ENCODE peak calls at places on chromosomes 11 and 22, in seven cellular contexts. A, Q, R, N, H, U and F are unnamed samples.

GRCh38 chr11:35590412-35590811 is 27.8 kb upstream of the FJX1 start:
- DNase-seq in N (no peak), A (no peak), R (no peak), H (no peak), Q (no peak), U (no peak), F (no peak)

GRCh38 chr11:96149743-96150555 is 193.0 kb downstream of the MAML2 start:
- DNase-seq in H (no peak), U (no peak), A (no peak), R (peak), N (no peak), Q (no peak), F (no peak)

GRCh38 chr11:72069200-72069599 is 11.1 kb downstream of the NUMA1 start:
- DNase-seq in A (no peak), Q (no peak), H (no peak), N (no peak), U (no peak), R (no peak), F (no peak)

GRCh38 chr11:31940396-31941037 is 129.4 kb upstream of the PAX6 start:
- DNase-seq in H (no peak), U (no peak), Q (no peak), A (no peak), N (no peak), R (no peak), F (no peak)

GRCh38 chr11:71106671-71107070 is 145.7 kb downstream of the SHANK2 start:
- DNase-seq in H (no peak), R (no peak), N (no peak), U (no peak), A (no peak), Q (no peak), F (no peak)

GRCh38 chr11:70482529-70482917 is 84.2 kb downstream of the CTTN start:
- DNase-seq in R (no peak), N (no peak), U (no peak), A (no peak), Q (no peak), H (no peak), F (no peak)

GRCh38 chr22:45428391-45429385 is 15.2 kb downstream of the RIBC2 start:
- DNase-seq in R (no peak), N (no peak), Q (no peak), H (no peak), U (no peak), A (peak), F (no peak)

GRCh38 chr11:68354181-68354872 is 41.9 kb downstream of the LRP5 start:
- DNase-seq in A (peak), R (peak), H (peak), Q (peak), U (peak), N (peak), F (no peak)

GRCh38 chr11:111469200-111469599 is 43.0 kb downstream of the BTG4 start:
- DNase-seq in A (no peak), H (no peak), N (no peak), Q (no peak), R (no peak), U (no peak), F (no peak)

DNA sequence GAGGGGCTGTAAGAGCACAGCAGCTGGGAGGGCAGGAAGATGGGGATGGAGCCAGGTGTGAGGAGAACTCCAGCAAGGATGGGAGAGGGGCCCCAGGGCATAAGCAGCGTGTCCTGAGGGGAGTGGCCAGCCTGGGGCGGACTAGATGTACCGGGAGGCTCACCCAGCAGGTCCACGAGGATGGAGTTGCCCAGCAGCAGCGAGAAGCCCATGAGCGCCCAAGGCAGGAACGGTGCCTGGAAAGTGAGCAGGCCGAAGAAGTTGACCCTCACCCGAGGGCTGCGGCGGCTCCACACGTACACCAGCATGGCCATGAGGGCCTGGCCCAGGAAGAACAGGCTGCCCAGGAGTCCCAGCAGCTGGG is 1.3 kb downstream of the DERL3 start:
- DNase-seq in Q (no peak), N (no peak), U (no peak), H (no peak), R (no peak), A (no peak), F (no peak)
- H3K27ac ChIP-seq in Q (no peak), N (no peak), U (no peak), H (no peak), R (no peak), A (no peak), F (no peak)

DNA sequence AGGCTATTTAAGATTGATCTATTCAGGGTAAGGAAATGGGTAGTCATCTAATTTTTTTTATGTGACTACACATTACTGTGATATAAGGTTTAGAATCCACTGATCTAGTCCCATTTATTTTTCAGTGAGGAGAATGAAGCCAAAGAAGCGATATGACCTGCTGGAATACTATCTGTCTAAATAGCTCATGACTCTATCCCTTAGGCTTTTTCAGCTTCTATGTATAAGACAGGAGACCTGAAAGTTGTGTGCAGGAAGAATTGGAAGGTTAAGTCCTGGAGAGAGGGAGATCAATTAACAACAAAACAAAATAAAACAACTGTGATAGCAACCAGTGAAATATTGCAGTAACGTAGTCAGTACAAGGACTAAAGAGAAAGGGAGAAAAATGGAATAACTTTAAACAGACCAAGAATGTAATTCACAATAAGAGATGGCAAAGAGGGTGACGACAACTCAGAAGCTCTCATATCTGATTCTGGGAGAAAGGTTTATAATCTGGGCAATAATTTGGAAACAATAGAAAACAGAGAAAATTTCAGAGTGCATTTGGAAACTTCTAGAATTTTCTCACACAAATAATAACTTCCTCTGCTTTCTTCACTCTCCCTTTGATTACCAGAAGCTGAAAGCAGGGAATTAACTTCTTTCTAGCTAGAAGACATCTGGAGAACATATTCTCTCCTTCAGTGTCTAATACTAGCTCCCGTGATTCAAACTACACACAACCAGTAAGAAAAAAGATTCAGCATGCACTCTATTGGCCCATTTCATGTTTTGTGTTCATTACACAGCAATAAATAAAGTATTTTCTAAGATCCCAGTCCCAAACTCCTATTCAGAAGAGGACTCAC is 19.2 kb upstream of the CASP12 start:
- DNase-seq in R (no peak), Q (no peak), H (no peak), U (no peak), N (no peak), A (no peak), F (no peak)
- H3K27ac ChIP-seq in R (no peak), Q (peak), H (peak), U (peak), N (no peak), A (no peak), F (peak)

GRCh38 chr11:11947825-11948224 is 60.6 kb downstream of the DKK3 start:
- DNase-seq in Q (no peak), R (no peak), H (no peak), U (no peak), N (no peak), A (no peak), F (no peak)

GRCh38 chr11:11956006-11956405 is 52.4 kb downstream of the DKK3 start:
- DNase-seq in R (no peak), A (no peak), N (no peak), Q (no peak), U (no peak), H (no peak), F (no peak)

GRCh38 chr11:11949482-11949881 is 58.9 kb downstream of the DKK3 start:
- DNase-seq in U (no peak), Q (no peak), H (no peak), N (no peak), R (no peak), A (no peak), F (no peak)

GRCh38 chr11:11948242-11948947 is 60.0 kb downstream of the DKK3 start:
- DNase-seq in H (no peak), Q (no peak), A (no peak), R (no peak), N (no peak), U (no peak), F (no peak)

DNA sequence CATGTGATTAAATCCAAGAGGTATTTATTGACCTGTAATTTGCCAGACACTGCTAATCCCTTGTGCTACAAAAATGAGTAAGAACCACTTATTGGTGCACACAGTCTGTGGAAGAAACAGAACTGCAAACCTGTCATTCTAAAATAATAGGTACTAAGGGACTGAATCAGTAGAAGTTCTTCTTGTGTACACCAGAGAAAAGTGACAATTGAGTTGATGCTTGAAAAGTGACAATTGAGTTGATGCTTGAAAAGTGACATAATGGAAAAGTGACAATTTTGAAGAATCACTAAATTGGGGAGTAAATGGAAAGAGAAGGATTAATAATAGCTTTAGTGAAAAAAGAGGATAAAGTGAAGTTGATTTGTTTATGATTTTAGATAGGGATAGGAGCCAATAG is 56.4 kb downstream of the DKK3 start:
- DNase-seq in N (no peak), U (no peak), A (no peak), H (no peak), R (no peak), Q (no peak), F (no peak)
- H3K27ac ChIP-seq in N (no peak), U (no peak), A (no peak), H (no peak), R (no peak), Q (no peak), F (no peak)

DNA sequence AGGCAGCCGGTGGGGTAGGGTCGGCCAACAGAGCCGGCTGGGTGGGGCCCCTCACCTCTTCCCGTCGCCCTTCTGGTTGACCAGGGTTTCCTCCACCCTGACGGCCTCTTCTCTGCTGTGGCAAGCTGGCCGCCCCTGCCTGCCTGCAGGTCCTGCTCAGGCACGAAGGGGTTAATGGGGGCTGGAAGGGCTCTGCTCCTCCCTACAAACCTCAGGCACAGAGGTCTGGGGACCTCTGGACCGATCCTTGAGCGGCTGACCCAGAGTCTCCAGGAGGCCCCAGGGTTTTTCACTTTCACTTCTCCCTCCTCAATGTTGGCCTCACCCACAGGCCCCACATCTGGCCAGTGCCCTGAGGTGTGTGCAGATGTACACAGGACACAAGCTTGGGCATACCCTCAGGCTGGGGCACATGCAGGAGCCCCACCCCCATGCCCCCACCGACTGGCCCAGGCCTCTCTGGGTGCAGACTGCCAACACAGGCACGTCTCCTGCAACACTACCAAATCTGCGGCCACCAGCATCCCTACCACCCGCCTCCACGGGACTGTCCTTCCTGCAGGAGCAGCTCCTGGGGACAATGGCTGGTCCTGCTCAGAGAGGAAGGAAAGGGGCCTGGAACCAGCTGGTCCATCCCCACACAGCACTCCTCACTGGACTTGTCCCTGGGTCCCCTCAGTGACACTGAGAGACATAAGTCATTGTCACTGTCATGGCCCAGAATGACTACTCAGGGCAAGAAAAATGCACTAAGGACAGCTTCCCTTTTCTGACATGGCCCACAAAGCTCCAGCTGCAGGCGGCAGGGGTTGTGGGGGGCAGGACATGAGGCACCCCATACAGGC is 3.2 kb upstream of the TBX1 start:
- DNase-seq in U (peak), Q (no peak), N (no peak), H (no peak), R (no peak), A (no peak), F (no peak)
- H3K27ac ChIP-seq in U (no peak), Q (no peak), N (peak), H (no peak), R (no peak), A (no peak), F (no peak)

DNA sequence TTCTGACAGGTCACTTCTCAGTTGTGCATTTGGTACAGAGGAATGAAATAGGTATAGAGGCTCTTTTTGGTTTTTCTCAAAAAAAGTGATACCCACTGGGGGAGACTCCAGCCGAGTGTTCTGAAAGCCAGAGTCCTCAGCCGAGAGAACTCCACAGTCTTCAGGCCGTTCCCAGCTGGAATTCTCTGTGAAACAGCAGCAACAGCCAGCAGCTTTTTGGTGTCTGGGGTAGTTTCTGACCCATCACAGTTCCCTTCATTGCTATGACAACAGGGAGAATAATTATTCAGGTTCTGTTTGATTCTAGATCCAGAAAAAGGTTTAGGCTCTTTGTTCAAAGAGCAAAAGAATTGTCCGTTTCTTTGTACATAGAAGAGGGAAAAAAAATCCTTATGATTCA is 84.6 kb downstream of the C22orf31 start:
- DNase-seq in H (no peak), R (no peak), A (peak), N (no peak), U (no peak), Q (no peak), F (no peak)
- H3K27ac ChIP-seq in H (peak), R (peak), A (no peak), N (peak), U (no peak), Q (no peak), F (no peak)

DNA sequence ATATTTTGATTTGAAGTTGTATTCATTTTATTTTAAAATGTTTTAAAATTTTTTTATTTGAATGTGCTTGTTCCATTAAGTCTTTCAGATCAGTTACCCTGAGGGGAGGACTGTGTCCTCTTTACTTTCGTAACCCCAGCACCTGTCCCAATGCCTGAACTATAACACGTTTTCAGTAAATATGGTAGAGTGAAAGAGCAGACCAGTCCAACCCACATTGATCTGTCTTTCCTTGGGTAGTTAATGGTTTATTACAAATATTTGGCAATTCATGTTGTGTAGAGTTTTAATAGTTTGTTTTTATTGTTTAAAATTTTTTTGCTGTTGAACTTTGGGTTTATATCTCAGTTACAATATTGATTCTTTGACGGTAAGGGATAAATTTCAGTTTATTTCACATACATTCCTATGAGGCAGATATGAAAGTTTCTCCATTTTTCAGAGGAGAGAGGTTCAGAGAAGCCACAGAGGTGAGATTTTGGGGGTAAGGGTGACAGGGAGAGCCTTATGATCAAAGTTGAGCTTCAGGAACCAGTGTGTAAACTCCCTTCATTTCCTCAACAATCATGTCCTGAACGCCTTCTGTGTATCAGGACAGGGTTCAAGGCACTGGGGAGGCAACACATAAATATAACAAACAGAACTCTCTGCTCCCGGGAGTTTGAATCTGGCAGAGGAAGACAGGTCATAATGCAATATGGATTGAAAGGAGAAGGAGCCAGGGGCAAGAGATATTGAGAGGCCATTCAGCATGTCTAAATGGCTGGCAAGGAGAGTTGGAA is 27.8 kb downstream of the AMOTL1 start:
- DNase-seq in R (no peak), H (no peak), A (no peak), U (no peak), Q (no peak), N (no peak), F (no peak)
- H3K27ac ChIP-seq in R (no peak), H (no peak), A (no peak), U (no peak), Q (no peak), N (no peak), F (no peak)

GRCh38 chr22:12601870-12602779 is 2925.9 kb upstream of the OR11H1 start:
- DNase-seq in A (peak), R (no peak), N (no peak), U (no peak), Q (no peak), H (peak), F (no peak)
- H3K27ac ChIP-seq in A (no peak), R (no peak), N (no peak), U (no peak), Q (no peak), H (no peak), F (no peak)

GRCh38 chr11:30455025-30455424 is 131.1 kb downstream of the MPPED2 start:
- DNase-seq in A (no peak), N (no peak), U (no peak), R (no peak), H (no peak), Q (no peak), F (no peak)

GRCh38 chr11:30459821-30460220 is 126.3 kb downstream of the MPPED2 start:
- DNase-seq in A (no peak), R (no peak), Q (no peak), N (no peak), U (no peak), H (no peak), F (no peak)

GRCh38 chr11:30458541-30458940 is 127.6 kb downstream of the MPPED2 start:
- DNase-seq in N (no peak), R (no peak), U (no peak), Q (no peak), H (no peak), A (no peak), F (no peak)

GRCh38 chr11:30454108-30454507 is 131.2 kb downstream of the ARL14EP start:
- DNase-seq in Q (no peak), R (no peak), A (no peak), U (no peak), N (no peak), H (no peak), F (no peak)

DNA sequence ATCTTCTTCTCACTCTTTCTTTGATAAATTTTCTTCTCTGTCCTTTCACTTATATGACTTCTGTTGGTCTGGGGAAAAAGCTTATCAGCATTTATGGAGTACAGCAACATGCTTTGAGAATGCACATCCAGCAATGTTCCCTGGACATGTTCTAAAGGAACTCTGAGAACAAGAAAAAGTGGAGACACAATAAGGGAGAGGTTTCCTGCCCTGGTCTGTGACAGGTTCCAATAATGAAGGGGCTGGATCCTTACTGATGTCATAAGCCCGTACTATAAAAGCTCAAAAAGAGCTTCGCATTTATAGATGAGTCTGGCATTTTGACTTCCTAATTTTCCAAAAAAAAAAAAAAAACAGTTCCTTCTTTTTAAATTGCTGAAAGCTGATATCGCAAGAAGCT is 129.1 kb downstream of the MPPED2 start:
- DNase-seq in Q (no peak), R (no peak), A (no peak), U (no peak), N (no peak), H (no peak), F (no peak)
- H3K27ac ChIP-seq in Q (no peak), R (no peak), A (no peak), U (no peak), N (no peak), H (no peak), F (no peak)

DNA sequence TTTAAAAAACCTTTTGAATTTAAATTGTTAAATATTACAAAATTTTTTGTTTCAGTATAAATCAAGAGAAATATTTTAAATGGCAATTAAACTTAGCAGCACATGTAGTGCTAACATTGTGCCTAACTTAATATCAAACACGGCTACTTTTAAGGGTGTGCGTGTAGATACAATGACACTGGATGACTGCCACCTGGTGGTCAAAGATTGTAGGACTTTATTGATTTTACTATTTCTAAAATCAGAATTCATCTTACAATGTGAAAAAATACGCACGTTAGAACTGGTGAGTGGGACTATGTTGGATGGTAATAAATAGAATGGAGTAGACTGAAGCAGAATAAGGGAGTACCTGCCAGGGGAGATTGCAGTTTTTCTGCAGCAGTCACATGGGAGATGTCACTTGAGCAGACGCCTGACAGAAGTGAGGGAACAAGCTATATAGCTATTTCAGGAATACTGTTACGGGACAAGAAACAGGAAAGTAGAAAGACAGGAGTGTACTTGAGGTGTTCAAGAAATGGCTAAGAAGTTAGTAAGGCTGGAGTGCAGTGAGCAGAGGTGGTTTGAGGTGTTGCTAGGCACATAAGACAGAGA is 52.9 kb downstream of the UVRAG start:
- DNase-seq in A (peak), R (peak), U (peak), Q (peak), H (no peak), N (peak), F (peak)
- H3K27ac ChIP-seq in A (no peak), R (no peak), U (no peak), Q (no peak), H (no peak), N (no peak), F (no peak)